ENCODE peak calls at places on chromosomes 1 and 21, in five cellular contexts. S, B, H, F and W are unnamed samples.

GRCh38 chr1:234500269-234500668 is 21.3 kb upstream of the TARBP1 start:
- DNase-seq in S (no peak), B (peak), H (no peak), F (no peak), W (no peak)

GRCh38 chr1:150148834-150149489 is 754 bp upstream of the PLEKHO1 start:
- DNase-seq in S (no peak), B (no peak), H (no peak), F (no peak), W (no peak)

GRCh38 chr1:151372411-151372934 is at the start of gene SELENBP1:
- DNase-seq in S (peak), B (peak), H (peak), F (no peak), W (peak)

GRCh38 chr1:19463204-19463803 is 22.0 kb downstream of the CAPZB start:
- DNase-seq in S (no peak), B (no peak), H (peak), F (peak), W (no peak)

GRCh38 chr1:168551688-168552087 is 7.9 kb upstream of the XCL2 start:
- DNase-seq in S (no peak), B (no peak), H (no peak), F (no peak), W (no peak)

GRCh38 chr1:243263824-243264223 is 8.0 kb downstream of the SDCCAG8 start:
- DNase-seq in S (no peak), B (no peak), H (no peak), F (no peak), W (no peak)

GRCh38 chr21:26945916-26946315 is 21.0 kb downstream of the ADAMTS5 start:
- DNase-seq in S (no peak), B (peak), H (no peak), F (no peak), W (no peak)

GRCh38 chr1:179831225-179831624 is 46.4 kb downstream of the TOR1AIP2 start:
- DNase-seq in S (no peak), B (no peak), H (no peak), F (peak), W (no peak)

GRCh38 chr1:20485527-20486456 is at the start of gene CAMK2N1:
- DNase-seq in S (peak), B (peak), H (peak), F (peak), W (no peak)

GRCh38 chr1:230806552-230806951 is 59.4 kb downstream of the CAPN9 start:
- DNase-seq in S (no peak), B (no peak), H (no peak), F (no peak), W (peak)

GRCh38 chr1:201937624-201938212 is 8.6 kb downstream of the LMOD1 start:
- DNase-seq in S (no peak), B (no peak), H (no peak), F (no peak), W (no peak)

GRCh38 chr1:18630511-18631495 is at the start of gene PAX7:
- DNase-seq in S (no peak), B (no peak), H (no peak), F (no peak), W (no peak)

GRCh38 chr1:116290085-116290670 is 82.9 kb upstream of the ATP1A1 start:
- DNase-seq in S (no peak), B (no peak), H (no peak), F (peak), W (no peak)

GRCh38 chr1:109373051-109373593 is 24.6 kb downstream of the SORT1 start:
- DNase-seq in S (no peak), B (no peak), H (no peak), F (no peak), W (no peak)

DNA sequence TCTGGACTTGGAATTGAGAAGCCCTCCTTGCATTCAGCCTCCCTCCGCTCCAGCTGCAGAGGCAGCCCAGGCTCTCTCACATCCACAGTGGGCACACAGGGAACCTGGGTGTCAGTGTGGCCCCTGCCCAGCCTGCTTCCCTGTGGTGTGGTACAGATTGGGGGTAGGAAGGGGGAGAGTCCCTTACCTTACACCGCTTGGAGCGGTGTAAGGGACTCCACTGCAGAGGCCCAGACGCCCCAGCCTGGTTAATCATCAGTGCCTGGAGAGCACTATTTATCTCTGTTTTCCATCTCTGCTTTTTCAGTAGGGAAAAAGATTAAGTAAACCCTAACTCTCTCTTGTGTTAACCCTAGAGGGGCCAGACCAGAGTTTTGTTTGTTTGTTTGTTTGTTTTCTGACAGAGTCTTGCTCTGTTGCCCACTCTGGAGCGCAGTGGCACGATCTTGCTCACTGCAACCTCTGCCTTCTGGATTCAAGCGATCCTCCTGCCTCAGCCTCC is 803 bp upstream of the RHBG start:
- DNase-seq in S (no peak), B (no peak), H (no peak), F (no peak), W (no peak)
- H3K27ac ChIP-seq in S (no peak), B (no peak), H (no peak), F (no peak), W (no peak)

GRCh38 chr1:215377736-215378135 is 189.4 kb upstream of the KCTD3 start:
- DNase-seq in S (no peak), B (no peak), H (no peak), F (no peak), W (no peak)

GRCh38 chr1:215380566-215380965 is 186.5 kb upstream of the KCTD3 start:
- DNase-seq in S (no peak), B (no peak), H (no peak), F (no peak), W (no peak)

GRCh38 chr1:215375386-215375785 is 191.7 kb upstream of the KCTD3 start:
- DNase-seq in S (no peak), B (no peak), H (no peak), F (no peak), W (no peak)

DNA sequence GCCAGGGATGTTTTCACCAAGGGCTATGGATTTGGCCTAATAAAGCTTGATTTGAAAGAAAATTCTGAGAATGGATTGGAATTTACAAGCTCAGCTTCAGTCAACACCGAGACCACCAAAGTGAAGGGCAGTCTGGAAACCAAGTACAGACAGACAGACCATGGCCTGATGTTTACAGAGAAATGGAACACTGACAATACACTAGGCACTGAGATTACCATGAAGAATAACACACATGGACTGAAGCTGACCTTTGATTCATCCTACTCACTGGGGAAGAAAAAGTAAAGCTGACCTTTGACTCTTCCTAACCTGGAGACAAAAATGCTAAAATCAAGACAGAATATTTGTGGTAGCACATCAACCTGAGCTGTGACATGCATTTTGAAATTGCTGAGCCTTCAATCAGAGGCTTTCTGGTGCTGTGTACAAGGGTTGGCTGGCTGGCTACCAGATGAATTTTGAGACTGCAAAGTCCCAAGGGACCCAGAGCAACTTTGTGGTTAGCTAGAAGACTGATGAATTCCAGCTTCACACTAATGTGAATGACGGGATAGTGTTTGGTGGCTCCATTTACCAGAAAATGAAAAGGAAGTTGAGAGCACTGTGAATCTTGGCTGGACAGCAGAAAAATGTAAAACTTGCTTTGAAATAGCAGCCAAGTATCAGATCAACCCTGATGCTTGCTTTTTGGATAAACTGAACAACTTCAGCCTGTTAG is 190.4 kb upstream of the KCTD3 start:
- DNase-seq in S (no peak), B (no peak), H (no peak), F (no peak), W (no peak)
- H3K4me3 ChIP-seq in S (no peak), B (no peak), H (no peak), F (no peak), W (no peak)

DNA sequence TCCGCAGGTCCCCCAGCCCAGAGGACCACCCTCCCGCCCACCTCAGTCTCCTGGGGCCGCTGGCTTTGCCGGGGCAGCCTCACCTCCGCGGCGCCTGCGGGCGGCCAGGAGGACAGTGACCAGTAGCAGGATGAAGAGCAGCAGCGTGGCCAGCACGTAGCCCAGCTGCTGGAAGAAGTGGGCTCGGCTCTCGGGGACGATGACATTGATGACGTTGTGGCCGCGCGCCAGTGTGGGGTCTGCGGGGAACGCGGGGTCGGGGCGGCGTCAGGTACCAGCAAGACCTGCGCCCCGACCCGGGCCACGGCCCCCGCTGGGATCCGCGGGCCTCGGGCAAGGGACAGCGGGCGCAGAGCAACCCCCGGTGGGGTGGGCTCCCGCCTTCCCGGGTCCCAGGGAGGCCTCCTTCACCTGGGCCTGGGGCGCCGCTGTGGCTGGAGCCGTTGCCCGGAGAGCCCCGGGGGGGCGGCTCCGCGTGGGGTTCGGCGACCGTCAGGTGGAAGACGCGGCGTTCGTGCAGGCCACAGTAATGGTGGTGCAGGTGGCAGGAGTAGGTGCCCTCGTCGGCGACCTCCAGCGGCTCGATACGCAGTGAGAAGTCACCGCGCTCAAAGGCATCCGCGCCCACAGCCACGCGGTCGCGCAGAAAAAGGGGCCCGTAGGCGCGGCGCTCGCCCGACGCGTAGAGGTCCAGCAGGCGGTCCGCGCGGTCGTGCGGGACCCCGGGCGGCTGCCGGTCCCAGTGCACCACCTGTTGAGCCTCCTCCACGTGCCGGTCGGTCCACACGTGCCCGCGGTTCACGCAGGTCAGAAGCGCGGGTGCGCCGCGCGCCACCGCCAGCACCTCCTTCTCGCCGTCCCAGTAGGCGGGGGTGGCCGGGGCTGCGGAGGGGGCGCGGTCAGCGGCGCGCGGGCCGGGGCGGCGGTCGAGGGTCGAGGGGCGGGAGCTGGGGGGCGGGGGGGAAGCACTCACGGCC is 3.8 kb downstream of the MXRA8 start:
- DNase-seq in S (peak), B (no peak), H (no peak), F (no peak), W (no peak)
- H3K27ac ChIP-seq in S (no peak), B (no peak), H (no peak), F (no peak), W (no peak)

GRCh38 chr21:28337319-28337718 is 655.4 kb downstream of the LTN1 start:
- DNase-seq in S (no peak), B (no peak), H (no peak), F (no peak), W (no peak)
- H3K4me3 ChIP-seq in S (no peak), B (no peak), H (no peak), F (no peak), W (no peak)